ENCODE peak calls at places on chromosomes 2 and 18, in six cellular contexts. H, X, J, C, Y and M are unnamed samples.

GRCh38 chr2:11647834-11648600 is 22.0 kb downstream of the NTSR2 start:
- DNase-seq in J (no peak), H (no peak), C (peak; percentile 26), X (no peak), Y (no peak), M (peak; percentile 27)

GRCh38 chr2:110789706-110790105 is 57.3 kb downstream of the ACOXL start:
- DNase-seq in J (no peak), C (no peak), X (no peak), H (no peak), Y (no peak), M (no peak)

GRCh38 chr2:73262108-73262651 is 22.1 kb downstream of the FBXO41 start:
- DNase-seq in X (no peak), J (no peak), H (no peak), Y (no peak), C (no peak), M (no peak)

GRCh38 chr2:185689906-185690539 is 48.6 kb upstream of the FSIP2 start:
- DNase-seq in X (no peak), H (no peak), Y (no peak), C (peak; percentile 62), J (no peak), M (peak; percentile 40)

GRCh38 chr2:118085173-118086023 is 2.9 kb upstream of the INSIG2 start:
- DNase-seq in X (no peak), H (no peak), Y (no peak), C (peak; percentile 76), J (no peak), M (no peak)

GRCh38 chr2:11729362-11730212 is 16.8 kb upstream of the LPIN1 start:
- DNase-seq in J (no peak), X (no peak), H (no peak), Y (no peak), C (no peak), M (no peak)

GRCh38 chr2:20568501-20569463 is 82.1 kb downstream of the HS1BP3 start:
- DNase-seq in H (no peak), C (peak; percentile 81), J (no peak), X (no peak), Y (no peak), M (no peak)

GRCh38 chr2:220779918-220780317 is 792.2 kb downstream of the EPHA4 start:
- DNase-seq in Y (no peak), X (no peak), C (peak; percentile 81), J (peak; percentile 92), H (no peak), M (peak; percentile 64)

GRCh38 chr18:60060578-60060977 is 160.8 kb downstream of the PMAIP1 start:
- DNase-seq in H (no peak), C (peak; percentile 61), X (no peak), J (no peak), Y (no peak), M (no peak)

GRCh38 chr2:127700527-127701192 is 637 bp upstream of the SFT2D3 start:
- DNase-seq in H (peak; percentile 91), X (peak; percentile 93), Y (peak; percentile 79), C (no peak), J (no peak), M (peak; percentile 56)

GRCh38 chr18:31741096-31741735 is 19.5 kb downstream of the SLC25A52 start:
- DNase-seq in Y (peak; percentile 13), C (peak; percentile 37), J (peak; percentile 36), X (no peak), H (no peak), M (peak; percentile 59)

GRCh38 chr2:79040967-79041582 is 15.6 kb downstream of the REG3G start:
- DNase-seq in C (peak; percentile 4), H (no peak), X (no peak), J (no peak), Y (peak; percentile 37), M (no peak)

GRCh38 chr2:85604568-85605339 is 2.3 kb upstream of the TMEM150A start:
- DNase-seq in X (no peak), Y (no peak), H (no peak), J (no peak), C (peak; percentile 42), M (no peak)

GRCh38 chr18:68944826-68945225 is 146.9 kb downstream of the CCDC102B start:
- DNase-seq in Y (no peak), J (no peak), C (no peak), X (no peak), H (no peak), M (no peak)

GRCh38 chr2:75327334-75327733 is 128.0 kb upstream of the TACR1 start:
- DNase-seq in H (no peak), C (no peak), Y (no peak), X (no peak), J (no peak), M (peak; percentile 5)

GRCh38 chr2:33634261-33634910 is 35.3 kb upstream of the FAM98A start:
- DNase-seq in Y (no peak), H (no peak), X (no peak), C (peak; percentile 13), J (no peak), M (no peak)

GRCh38 chr2:113219889-113220641 is 46.3 kb downstream of the PSD4 start:
- DNase-seq in Y (no peak), H (no peak), C (peak; percentile 65), X (peak; percentile 80), J (peak; percentile 45), M (peak; percentile 74)

DNA sequence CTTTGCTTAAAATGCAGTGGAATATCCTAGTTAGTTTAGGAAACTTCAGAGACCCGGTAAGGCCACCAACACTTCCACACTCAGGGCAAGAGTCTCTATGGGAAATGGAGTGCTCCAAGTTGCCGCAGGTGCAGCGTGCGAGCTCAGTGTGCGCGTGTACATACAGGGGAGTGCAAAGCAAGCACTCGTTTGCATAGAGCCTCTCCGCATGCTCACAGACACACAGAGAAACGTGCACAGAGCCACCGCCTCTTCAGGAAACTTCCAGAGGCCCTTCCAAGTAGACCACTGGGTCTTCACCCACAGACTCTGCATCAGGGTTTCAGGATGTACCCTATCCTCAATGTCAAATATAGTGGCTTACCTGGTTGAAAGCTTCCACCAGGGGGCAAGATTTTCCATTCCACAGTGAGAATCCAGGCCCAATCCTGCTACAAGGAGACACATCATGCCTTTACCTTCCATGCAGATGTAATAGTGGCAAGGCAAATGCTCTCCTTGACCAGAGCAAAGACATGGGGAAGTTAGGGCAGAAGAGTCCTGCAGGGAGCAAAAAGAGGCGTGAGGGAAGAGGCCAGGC is 513.0 kb upstream of the MYT1L start:
- DNase-seq in Y (peak; percentile 35), X (no peak), H (peak; percentile 37), J (no peak), C (no peak), M (no peak)
- TF ChIP-seq CTCF in Y (peak; percentile 73), X (no peak), H (peak; percentile 24), J (no peak), C (no peak), M (no peak)

GRCh38 chr2:131417886-131418285 is 53.9 kb upstream of the RAB6D start:
- DNase-seq in C (no peak), Y (no peak), X (no peak), J (peak; percentile 4), H (no peak), M (no peak)

GRCh38 chr2:131413785-131414184 is 49.8 kb upstream of the RAB6D start:
- DNase-seq in Y (no peak), J (no peak), X (no peak), H (no peak), C (no peak), M (no peak)

GRCh38 chr2:131419447-131419846 is 55.5 kb upstream of the RAB6D start:
- DNase-seq in X (no peak), Y (no peak), H (no peak), C (no peak), J (no peak), M (no peak)

GRCh38 chr2:131413148-131413747 is 49.3 kb upstream of the RAB6D start:
- DNase-seq in C (peak; percentile 55), J (peak; percentile 63), H (peak; percentile 54), Y (peak; percentile 74), X (no peak), M (peak; percentile 66)

DNA sequence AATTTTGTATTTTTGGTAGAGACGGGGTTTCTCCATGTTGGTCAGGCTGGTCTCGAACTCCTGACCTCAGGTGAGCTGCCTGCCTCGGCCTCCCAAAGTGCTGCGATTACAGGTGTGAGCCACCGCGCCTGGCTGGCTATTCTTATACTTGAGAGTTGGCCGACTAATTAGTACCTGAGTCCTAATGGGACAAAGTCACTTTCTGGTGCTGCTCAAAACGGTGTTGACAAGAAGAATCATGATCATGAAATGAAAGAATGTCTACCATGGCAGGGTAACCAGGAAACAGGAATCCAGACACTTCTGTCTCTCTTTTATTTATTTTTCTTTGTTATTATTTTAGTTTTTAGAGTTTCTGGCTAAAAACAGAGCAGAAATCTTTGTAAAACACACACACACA is 54.7 kb upstream of the RAB6D start:
- DNase-seq in H (no peak), J (no peak), C (no peak), X (no peak), Y (no peak), M (no peak)
- TF ChIP-seq CTCF in H (no peak), J (no peak), C (no peak), X (no peak), Y (no peak), M (no peak)

GRCh38 chr18:44325903-44326650 is 354.6 kb upstream of the SETBP1 start:
- DNase-seq in X (no peak), Y (peak; percentile 19), C (peak; percentile 62), J (peak; percentile 61), H (peak; percentile 9), M (peak; percentile 78)
- TF ChIP-seq CTCF in X (peak; percentile 55), Y (peak; percentile 74), C (peak; percentile 62), J (peak; percentile 30), H (peak; percentile 19), M (peak; percentile 54)

DNA sequence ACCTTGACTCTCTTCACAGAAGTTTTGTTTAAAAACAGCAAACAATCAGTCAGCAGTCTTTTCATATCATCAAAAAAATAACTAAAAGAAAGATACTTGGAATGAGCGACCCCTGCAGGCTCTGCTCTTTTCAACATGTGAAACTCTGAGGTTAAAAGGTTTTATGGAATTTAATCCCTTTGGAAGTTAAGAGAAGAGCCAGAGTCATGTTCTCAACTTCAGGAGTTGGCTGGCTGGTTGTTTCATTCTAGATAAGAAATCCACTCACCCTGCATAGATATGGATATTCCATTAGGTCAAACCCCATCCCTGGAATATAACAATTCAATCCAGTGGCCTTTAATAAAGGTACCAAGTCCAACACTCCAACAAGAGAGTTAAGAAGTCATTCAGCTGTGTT is 115.6 kb upstream of the RMDN2 start:
- DNase-seq in X (no peak), Y (no peak), J (peak; percentile 65), C (peak; percentile 41), H (no peak), M (peak; percentile 65)
- TF ChIP-seq CTCF in X (peak; percentile 51), Y (peak; percentile 74), J (peak; percentile 70), C (peak; percentile 57), H (no peak), M (peak; percentile 49)

GRCh38 chr18:50009772-50010171 is 185.2 kb downstream of the MYO5B start:
- DNase-seq in J (peak; percentile 5), Y (peak; percentile 36), H (peak; percentile 45), C (peak; percentile 48), X (peak; percentile 66), M (peak; percentile 60)
- TF ChIP-seq CTCF in J (peak; percentile 27), Y (peak; percentile 65), H (peak; percentile 38), C (peak; percentile 69), X (peak; percentile 62), M (peak; percentile 33)